ENCODE peak calls at places on chromosomes 7 and 10, in four cellular contexts. Q is pancreas, G is H9, B is lower lobe of right lung. J is an unnamed sample.

GRCh38 chr7:48180981-48181380 is 9.7 kb downstream of the ABCA13 start:
- DNase-seq in Q (no peak), G (no peak), B (no peak), J (no peak)

GRCh38 chr10:77925410-77925794 is 1.2 kb downstream of the DLG5 start:
- DNase-seq in Q (no peak), G (no peak), B (no peak), J (no peak)

GRCh38 chr10:126972622-126973414 is 67.6 kb downstream of the DOCK1 start:
- DNase-seq in Q (peak; percentile 20), G (no peak), B (no peak), J (no peak)

GRCh38 chr7:94418851-94419250 is 24.2 kb downstream of the COL1A2 start:
- DNase-seq in Q (no peak), G (no peak), B (no peak), J (no peak)

GRCh38 chr7:79949778-79950177 is 184.9 kb upstream of the GNAI1 start:
- DNase-seq in Q (no peak), G (no peak), B (no peak), J (no peak)

GRCh38 chr7:86411804-86412203 is 231.9 kb upstream of the GRM3 start:
- DNase-seq in Q (no peak), G (no peak), B (no peak), J (no peak)

GRCh38 chr7:149741629-149742028 is 31.8 kb downstream of the ZNF467 start:
- DNase-seq in Q (peak; percentile 52), G (no peak), B (peak; percentile 39), J (no peak)

GRCh38 chr7:51995780-51996179 is 679.2 kb upstream of the COBL start:
- DNase-seq in Q (no peak), G (no peak), B (no peak), J (no peak)

GRCh38 chr7:26853788-26854393 is 10.5 kb downstream of the SKAP2 start:
- DNase-seq in Q (no peak), G (no peak), B (no peak), J (no peak)
- TF ChIP-seq CTCF in Q (peak; percentile 23), G (peak; percentile 52), B (peak; percentile 51), J (peak; percentile 84)

GRCh38 chr7:9600974-9601373 is 1167.6 kb downstream of the NXPH1 start:
- DNase-seq in Q (no peak), G (peak; percentile 33), B (no peak), J (no peak)
- TF ChIP-seq CTCF in Q (no peak), G (peak; percentile 66), B (no peak), J (peak; percentile 41)

GRCh38 chr7:112515989-112516388 is 35.2 kb downstream of the LSMEM1 start:
- DNase-seq in Q (no peak), G (no peak), B (no peak), J (no peak)
- TF ChIP-seq CTCF in Q (no peak), G (peak; percentile 37), B (no peak), J (peak; percentile 21)

DNA sequence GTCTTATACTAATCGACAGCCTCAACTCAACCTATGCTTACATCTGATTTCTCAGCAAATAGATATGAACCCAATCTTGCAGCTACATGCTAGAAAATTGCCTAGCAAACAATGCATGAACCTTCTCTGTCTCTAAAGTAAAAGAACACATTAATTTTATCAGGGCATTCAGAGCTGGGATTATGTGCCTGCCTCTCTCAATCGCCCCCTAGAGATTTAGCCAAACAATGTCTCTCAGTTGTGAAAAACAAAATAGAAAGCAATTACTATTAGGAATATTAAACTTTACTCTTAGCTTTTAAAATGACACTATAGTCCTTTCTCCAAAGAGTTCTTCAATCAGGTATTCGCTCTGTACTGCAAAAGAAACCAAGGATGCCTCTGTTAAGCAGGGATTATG is 737.1 kb downstream of the PARD3 start:
- DNase-seq in Q (no peak), G (no peak), B (no peak), J (no peak)
- TF ChIP-seq CTCF in Q (no peak), G (peak; percentile 37), B (no peak), J (peak; percentile 44)

DNA sequence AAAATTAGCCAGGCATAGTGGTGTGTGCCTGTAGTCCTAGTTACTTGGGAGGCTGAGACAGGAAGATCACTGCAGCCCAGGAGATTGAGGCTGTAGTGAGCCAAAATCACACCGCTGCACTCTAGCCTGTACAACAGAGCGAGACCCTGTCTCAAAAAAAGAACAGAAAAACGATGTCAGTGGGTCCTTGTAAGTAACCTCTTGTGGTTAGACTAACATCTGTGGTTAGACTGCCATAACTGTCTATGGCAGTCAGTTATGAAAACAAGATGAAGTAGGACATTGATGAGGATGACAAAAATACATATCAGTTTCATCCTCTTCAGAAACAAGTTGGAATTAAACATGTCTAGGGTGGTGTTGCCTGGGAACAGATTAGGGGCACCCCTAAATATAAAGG is 53.3 kb downstream of the AKAP9 start:
- DNase-seq in Q (no peak), G (no peak), B (no peak), J (no peak)
- TF ChIP-seq CTCF in Q (no peak), G (no peak), B (no peak), J (no peak)

DNA sequence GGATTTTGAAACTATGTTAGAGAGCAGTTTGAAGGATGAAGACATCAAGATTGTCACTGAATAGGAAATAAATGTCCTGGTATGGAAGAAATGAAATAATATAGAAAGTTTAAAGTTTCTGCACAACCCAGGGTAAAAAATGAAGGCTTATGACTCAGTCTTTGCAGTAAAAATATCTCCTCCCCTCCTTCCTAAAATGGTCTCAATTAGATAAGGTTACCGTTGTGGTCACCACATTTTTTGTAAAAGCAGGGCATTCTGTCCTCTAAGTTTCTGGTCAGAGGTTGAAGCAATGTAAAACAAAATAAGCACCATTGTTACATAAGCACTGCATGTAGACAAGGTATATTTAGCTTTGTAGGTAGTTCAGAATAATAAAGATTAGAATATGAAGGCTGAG is 403.5 kb downstream of the SUGCT start:
- DNase-seq in Q (no peak), G (no peak), B (no peak), J (no peak)
- TF ChIP-seq CTCF in Q (no peak), G (no peak), B (no peak), J (no peak)

GRCh38 chr7:88217675-88218427 is 2.0 kb downstream of the SRI start:
- DNase-seq in Q (no peak), G (no peak), B (no peak), J (no peak)
- TF ChIP-seq CTCF in Q (no peak), G (no peak), B (no peak), J (no peak)

GRCh38 chr7:151308791-151309190 is 32.8 kb upstream of the NUB1 start:
- DNase-seq in Q (no peak), G (peak; percentile 28), B (no peak), J (no peak)

GRCh38 chr7:151312356-151312755 is 29.3 kb upstream of the NUB1 start:
- DNase-seq in Q (no peak), G (no peak), B (no peak), J (no peak)

GRCh38 chr7:151309306-151309705 is 32.3 kb upstream of the NUB1 start:
- DNase-seq in Q (no peak), G (no peak), B (no peak), J (no peak)

GRCh38 chr7:151311294-151311864 is 30.2 kb upstream of the NUB1 start:
- DNase-seq in Q (no peak), G (peak; percentile 42), B (no peak), J (no peak)

GRCh38 chr7:151310578-151310977 is 31.0 kb upstream of the NUB1 start:
- DNase-seq in Q (no peak), G (no peak), B (no peak), J (no peak)
- TF ChIP-seq CTCF in Q (peak; percentile 31), G (peak; percentile 59), B (peak; percentile 34), J (peak; percentile 77)

GRCh38 chr7:156261581-156261980 is 379.0 kb upstream of the RNF32 start:
- DNase-seq in Q (no peak), G (no peak), B (no peak), J (no peak)
- TF ChIP-seq CTCF in Q (no peak), G (no peak), B (no peak), J (no peak)

GRCh38 chr7:135706038-135706742 is 21.8 kb downstream of the SLC13A4 start:
- DNase-seq in Q (no peak), G (no peak), B (no peak), J (no peak)

GRCh38 chr7:135709508-135709907 is 18.5 kb downstream of the SLC13A4 start:
- DNase-seq in Q (no peak), G (no peak), B (no peak), J (no peak)

GRCh38 chr7:135706858-135707569 is 21.0 kb downstream of the SLC13A4 start:
- DNase-seq in Q (no peak), G (no peak), B (no peak), J (no peak)

GRCh38 chr7:135707570-135707966 is 20.4 kb downstream of the SLC13A4 start:
- DNase-seq in Q (no peak), G (no peak), B (no peak), J (no peak)

GRCh38 chr7:135708041-135708440 is 19.9 kb downstream of the SLC13A4 start:
- DNase-seq in Q (no peak), G (peak; percentile 64), B (no peak), J (no peak)
- TF ChIP-seq CTCF in Q (no peak), G (peak; percentile 25), B (no peak), J (no peak)

J was measured in chondrocyte.